ENCODE peak calls at places on chromosomes 2 and 18, in eight cellular contexts. One of them, this sample, is unnamed.
A peak's percentile ranks its signal among the peaks of the same experiment; 100 is the strongest.

GRCh38 chr2:240964221-240964853 is 34.1 kb upstream of the SNED1 start:
- DNase-seq in left colon: no peak
- DNase-seq in GM04504: no peak
- DNase-seq in lower lobe of right lung: peak; percentile 46
- DNase-seq in choroid plexus epithelial cell: no peak
- DNase-seq in HEK293T: no peak
- DNase-seq in AG09319: no peak
- DNase-seq in activated CD4-positive, CD25-positive, alpha-beta regulatory T cell: no peak
- DNase-seq in this sample: no peak

GRCh38 chr18:55839350-55839749 is 251.4 kb upstream of the TCF4 start:
- DNase-seq in left colon: no peak
- DNase-seq in GM04504: peak; percentile 57
- DNase-seq in lower lobe of right lung: no peak
- DNase-seq in choroid plexus epithelial cell: peak; percentile 78
- DNase-seq in HEK293T: no peak
- DNase-seq in AG09319: no peak
- DNase-seq in activated CD4-positive, CD25-positive, alpha-beta regulatory T cell: no peak
- DNase-seq in this sample: no peak

GRCh38 chr2:18455256-18455862 is 105.1 kb downstream of the RDH14 start:
- DNase-seq in left colon: no peak
- DNase-seq in GM04504: peak; percentile 66
- DNase-seq in lower lobe of right lung: no peak
- DNase-seq in choroid plexus epithelial cell: peak; percentile 74
- DNase-seq in HEK293T: no peak
- DNase-seq in AG09319: peak; percentile 48
- DNase-seq in activated CD4-positive, CD25-positive, alpha-beta regulatory T cell: no peak
- DNase-seq in this sample: no peak

GRCh38 chr2:97645700-97646629 is at the start of gene COX5B:
- DNase-seq in left colon: peak; percentile 99
- DNase-seq in GM04504: peak; percentile 89
- DNase-seq in lower lobe of right lung: peak; percentile 100
- DNase-seq in choroid plexus epithelial cell: peak; percentile 98
- DNase-seq in HEK293T: peak; percentile 99
- DNase-seq in AG09319: peak; percentile 86
- DNase-seq in activated CD4-positive, CD25-positive, alpha-beta regulatory T cell: peak; percentile 96
- DNase-seq in this sample: peak; percentile 42

GRCh38 chr2:118278046-118278445 is 189.8 kb downstream of the INSIG2 start:
- DNase-seq in left colon: no peak
- DNase-seq in GM04504: no peak
- DNase-seq in lower lobe of right lung: no peak
- DNase-seq in choroid plexus epithelial cell: no peak
- DNase-seq in HEK293T: no peak
- DNase-seq in AG09319: no peak
- DNase-seq in activated CD4-positive, CD25-positive, alpha-beta regulatory T cell: no peak
- DNase-seq in this sample: no peak

GRCh38 chr2:20080839-20081348 is 29.5 kb upstream of the LAPTM4A start:
- DNase-seq in left colon: no peak
- DNase-seq in GM04504: no peak
- DNase-seq in lower lobe of right lung: no peak
- DNase-seq in choroid plexus epithelial cell: no peak
- DNase-seq in HEK293T: no peak
- DNase-seq in AG09319: no peak
- DNase-seq in activated CD4-positive, CD25-positive, alpha-beta regulatory T cell: no peak
- DNase-seq in this sample: no peak

GRCh38 chr2:228681426-228681825 is 499.9 kb upstream of the SPHKAP start:
- DNase-seq in left colon: no peak
- DNase-seq in GM04504: no peak
- DNase-seq in lower lobe of right lung: no peak
- DNase-seq in choroid plexus epithelial cell: peak; percentile 79
- DNase-seq in HEK293T: no peak
- DNase-seq in AG09319: no peak
- DNase-seq in activated CD4-positive, CD25-positive, alpha-beta regulatory T cell: no peak
- DNase-seq in this sample: no peak

GRCh38 chr2:237923507-237924163 is 43.2 kb upstream of the UBE2F start:
- DNase-seq in left colon: peak; percentile 67
- DNase-seq in GM04504: peak; percentile 68
- DNase-seq in lower lobe of right lung: peak; percentile 86
- DNase-seq in choroid plexus epithelial cell: peak; percentile 66
- DNase-seq in HEK293T: peak; percentile 80
- DNase-seq in AG09319: peak; percentile 70
- DNase-seq in activated CD4-positive, CD25-positive, alpha-beta regulatory T cell: peak; percentile 80
- DNase-seq in this sample: no peak

GRCh38 chr2:84701880-84702279 is 179.0 kb downstream of the TRABD2A start:
- DNase-seq in left colon: no peak
- DNase-seq in GM04504: peak; percentile 89
- DNase-seq in lower lobe of right lung: no peak
- DNase-seq in choroid plexus epithelial cell: peak; percentile 88
- DNase-seq in HEK293T: no peak
- DNase-seq in AG09319: peak; percentile 83
- DNase-seq in activated CD4-positive, CD25-positive, alpha-beta regulatory T cell: no peak
- DNase-seq in this sample: no peak

GRCh38 chr2:75100011-75100680 is 99.2 kb downstream of the TACR1 start:
- DNase-seq in left colon: no peak
- DNase-seq in GM04504: peak; percentile 91
- DNase-seq in lower lobe of right lung: no peak
- DNase-seq in choroid plexus epithelial cell: peak; percentile 14
- DNase-seq in HEK293T: no peak
- DNase-seq in AG09319: peak; percentile 23
- DNase-seq in activated CD4-positive, CD25-positive, alpha-beta regulatory T cell: no peak
- DNase-seq in this sample: no peak

GRCh38 chr2:162074579-162074922 is 536 bp upstream of the DPP4 start:
- DNase-seq in left colon: no peak
- DNase-seq in GM04504: no peak
- DNase-seq in lower lobe of right lung: no peak
- DNase-seq in choroid plexus epithelial cell: no peak
- DNase-seq in HEK293T: no peak
- DNase-seq in AG09319: no peak
- DNase-seq in activated CD4-positive, CD25-positive, alpha-beta regulatory T cell: no peak
- DNase-seq in this sample: no peak

GRCh38 chr2:168731550-168732128 is 70.8 kb upstream of the NOSTRIN start:
- DNase-seq in left colon: no peak
- DNase-seq in GM04504: no peak
- DNase-seq in lower lobe of right lung: no peak
- DNase-seq in choroid plexus epithelial cell: no peak
- DNase-seq in HEK293T: no peak
- DNase-seq in AG09319: no peak
- DNase-seq in activated CD4-positive, CD25-positive, alpha-beta regulatory T cell: no peak
- DNase-seq in this sample: no peak

GRCh38 chr18:69383191-69383590 is 17.5 kb upstream of the DOK6 start:
- DNase-seq in left colon: no peak
- DNase-seq in GM04504: no peak
- DNase-seq in lower lobe of right lung: no peak
- DNase-seq in choroid plexus epithelial cell: peak; percentile 26
- DNase-seq in HEK293T: no peak
- DNase-seq in AG09319: no peak
- DNase-seq in activated CD4-positive, CD25-positive, alpha-beta regulatory T cell: no peak
- DNase-seq in this sample: no peak